ENCODE peak calls at places on chromosomes 1 and 21, in ten cellular contexts. D is nephron progenitor cell, F is IMR-90, L is fibroblast of mammary gland, E is fibroblast of lung, T is adrenal gland, M is GM06990, C is BE2C, X is Calu3, Z is OCI-LY7. S is an unnamed sample.

GRCh38 chr1:204286841-204287387 is 72.8 kb downstream of the PLEKHA6 start:
- DNase-seq in D (no peak), F (no peak), L (no peak), E (no peak), T (no peak), M (no peak), C (no peak), X (peak), Z (peak), S (no peak)

GRCh38 chr1:116929961-116930592 is 20.4 kb downstream of the PTGFRN start:
- DNase-seq in D (no peak), F (no peak), L (no peak), E (no peak), T (no peak), M (no peak), C (no peak), X (no peak), Z (no peak), S (no peak)

GRCh38 chr1:243542726-243543415 is 287.0 kb downstream of the SDCCAG8 start:
- DNase-seq in D (no peak), F (no peak), L (no peak), E (no peak), T (no peak), M (no peak), C (no peak), X (no peak), Z (peak), S (no peak)

GRCh38 chr1:82398357-82398756 is 597.6 kb downstream of the ADGRL2 start:
- DNase-seq in D (no peak), F (no peak), L (no peak), E (peak), T (no peak), M (no peak), C (no peak), X (no peak), Z (no peak), S (no peak)

GRCh38 chr1:160471253-160471652 is 51.8 kb downstream of the SLAMF6 start:
- DNase-seq in D (no peak), F (no peak), L (no peak), E (no peak), T (no peak), M (peak), C (no peak), X (no peak), Z (no peak), S (no peak)

GRCh38 chr1:98704474-98704873 is 43.0 kb downstream of the SNX7 start:
- DNase-seq in D (peak), F (peak), L (peak), E (peak), T (peak), M (no peak), C (peak), X (no peak), Z (no peak), S (no peak)

GRCh38 chr21:29939859-29940245 is at the start of gene GRIK1:
- DNase-seq in D (peak), F (no peak), L (peak), E (peak), T (peak), M (no peak), C (no peak), X (no peak), Z (no peak), S (no peak)

GRCh38 chr1:94971491-94971924 is 44.6 kb upstream of the CNN3 start:
- DNase-seq in D (no peak), F (peak), L (peak), E (peak), T (no peak), M (no peak), C (no peak), X (no peak), Z (no peak), S (no peak)

GRCh38 chr1:180585994-180586359 is 27.2 kb downstream of the OVAAL start:
- DNase-seq in D (no peak), F (no peak), L (no peak), E (no peak), T (no peak), M (no peak), C (no peak), X (no peak), Z (no peak), S (no peak)

GRCh38 chr1:180950321-180950720 is 37.6 kb downstream of the KIAA1614 start:
- DNase-seq in D (no peak), F (no peak), L (no peak), E (no peak), T (no peak), M (no peak), C (no peak), X (no peak), Z (no peak), S (peak)

GRCh38 chr1:158203693-158204457 is 23.2 kb downstream of the CD1D start:
- DNase-seq in D (peak), F (peak), L (peak), E (peak), T (no peak), M (no peak), C (peak), X (peak), Z (peak), S (peak)

GRCh38 chr1:115922806-115923205 is 53.5 kb upstream of the SLC22A15 start:
- DNase-seq in D (peak), F (no peak), L (no peak), E (no peak), T (no peak), M (no peak), C (no peak), X (no peak), Z (no peak), S (no peak)

GRCh38 chr1:156152628-156153027 is 757 bp upstream of the SEMA4A start:
- DNase-seq in D (peak), F (no peak), L (no peak), E (no peak), T (no peak), M (no peak), C (no peak), X (no peak), Z (no peak), S (no peak)

GRCh38 chr1:70443739-70444138 is 32.7 kb downstream of the CTH start:
- DNase-seq in D (no peak), F (no peak), L (no peak), E (no peak), T (no peak), M (no peak), C (no peak), X (no peak), Z (no peak), S (no peak)

GRCh38 chr1:19101244-19101643 is 108.8 kb downstream of the UBR4 start:
- DNase-seq in D (no peak), F (peak), L (peak), E (no peak), T (no peak), M (no peak), C (no peak), X (no peak), Z (no peak), S (no peak)

GRCh38 chr1:151143986-151144385 is 2.4 kb downstream of the SEMA6C start:
- DNase-seq in D (no peak), F (no peak), L (no peak), E (no peak), T (no peak), M (no peak), C (no peak), X (no peak), Z (no peak), S (no peak)

GRCh38 chr1:942864-943533 is 16.1 kb downstream of the NOC2L start:
- DNase-seq in D (no peak), F (peak), L (peak), E (peak), T (peak), M (no peak), C (no peak), X (no peak), Z (no peak), S (no peak)

GRCh38 chr1:119539636-119540035 is 32.6 kb downstream of the HSD3B1 start:
- DNase-seq in D (no peak), F (no peak), L (no peak), E (no peak), T (no peak), M (no peak), C (no peak), X (no peak), Z (no peak), S (no peak)

GRCh38 chr1:160534823-160535605 is 12.0 kb upstream of the SLAMF6 start:
- DNase-seq in D (no peak), F (no peak), L (no peak), E (no peak), T (no peak), M (no peak), C (no peak), X (no peak), Z (peak), S (no peak)

GRCh38 chr1:23537296-23537993 is 6.4 kb upstream of the E2F2 start:
- DNase-seq in D (no peak), F (peak), L (peak), E (peak), T (no peak), M (no peak), C (no peak), X (no peak), Z (peak), S (no peak)

GRCh38 chr1:35190784-35191183 is 2.2 kb downstream of the SFPQ start:
- DNase-seq in D (no peak), F (no peak), L (no peak), E (peak), T (no peak), M (no peak), C (no peak), X (no peak), Z (no peak), S (no peak)

GRCh38 chr1:5701642-5702041 is 290.6 kb downstream of the NPHP4 start:
- DNase-seq in D (no peak), F (no peak), L (no peak), E (no peak), T (no peak), M (no peak), C (no peak), X (no peak), Z (no peak), S (no peak)

GRCh38 chr1:93437976-93438605 is 9.8 kb upstream of the FNBP1L start:
- DNase-seq in D (no peak), F (peak), L (peak), E (peak), T (no peak), M (peak), C (no peak), X (no peak), Z (peak), S (peak)

GRCh38 chr21:42678118-42678430 is 24.7 kb downstream of the PDE9A start:
- DNase-seq in D (no peak), F (no peak), L (no peak), E (no peak), T (no peak), M (no peak), C (peak), X (no peak), Z (no peak), S (no peak)

GRCh38 chr1:37795340-37796110 is 1.9 kb downstream of the MANEAL start:
- DNase-seq in D (peak), F (peak), L (peak), E (peak), T (peak), M (peak), C (peak), X (peak), Z (no peak), S (peak)

DNA sequence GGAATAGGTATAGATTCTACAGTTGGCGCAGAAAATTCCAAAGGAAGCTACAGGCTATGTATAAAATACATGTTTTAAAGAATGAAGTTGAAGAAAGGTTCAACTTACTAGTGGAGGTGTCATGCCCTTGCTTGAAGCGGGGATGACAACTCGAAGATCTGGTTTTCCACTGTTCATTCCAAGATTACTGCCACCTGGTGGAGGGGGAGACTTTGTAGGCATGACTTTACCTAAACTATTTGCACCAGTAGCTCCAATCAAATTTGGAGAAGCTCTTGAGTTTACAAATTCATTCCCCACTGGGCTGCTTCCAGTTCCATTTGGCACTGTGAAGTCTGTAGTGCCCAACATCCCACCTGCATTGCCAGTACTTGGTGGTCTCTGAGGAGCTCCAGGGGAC is 81.7 kb downstream of the AXDND1 start:
- DNase-seq in D (no peak), F (peak), L (peak), E (no peak), T (no peak), M (no peak), C (peak), X (peak), Z (peak), S (no peak)
- TF ChIP-seq CTCF in D (no peak), F (peak), L (peak), E (peak), T (no peak), M (peak), C (peak), X (peak), Z (peak), S (peak)

DNA sequence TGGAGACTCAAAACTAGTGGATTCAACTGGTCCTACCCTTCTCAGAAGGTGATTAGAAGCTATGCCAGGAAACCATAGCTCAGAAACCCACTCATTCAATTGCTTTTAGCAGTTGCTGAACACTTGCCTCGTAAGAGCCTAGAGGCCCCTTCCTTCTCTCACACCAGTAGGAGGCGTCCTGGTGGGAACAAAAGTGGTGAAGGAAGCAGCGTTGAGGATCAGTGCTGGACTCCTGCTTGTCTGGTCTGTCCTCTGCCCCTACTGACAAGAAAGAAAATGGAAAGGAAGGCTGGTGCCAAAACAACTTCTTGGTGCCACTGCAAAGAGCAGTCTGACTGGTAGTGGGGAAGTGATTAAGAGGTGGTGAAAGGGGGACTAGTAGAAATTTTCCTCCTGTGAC is 269.7 kb downstream of the LMO4 start:
- DNase-seq in D (no peak), F (no peak), L (no peak), E (no peak), T (no peak), M (no peak), C (no peak), X (no peak), Z (no peak), S (no peak)
- TF ChIP-seq CTCF in D (peak), F (no peak), L (peak), E (no peak), T (no peak), M (peak), C (peak), X (no peak), Z (peak), S (peak)

GRCh38 chr1:87333692-87334347 is 5.1 kb downstream of the LMO4 start:
- DNase-seq in D (no peak), F (peak), L (no peak), E (peak), T (no peak), M (no peak), C (no peak), X (no peak), Z (no peak), S (peak)

GRCh38 chr1:87337606-87338005 is 8.9 kb downstream of the LMO4 start:
- DNase-seq in D (no peak), F (no peak), L (no peak), E (no peak), T (no peak), M (no peak), C (no peak), X (no peak), Z (no peak), S (no peak)

GRCh38 chr1:87334351-87335174 is 5.9 kb downstream of the LMO4 start:
- DNase-seq in D (peak), F (peak), L (peak), E (peak), T (peak), M (peak), C (peak), X (peak), Z (peak), S (peak)

GRCh38 chr1:87336623-87337067 is 8.0 kb downstream of the LMO4 start:
- DNase-seq in D (no peak), F (no peak), L (no peak), E (no peak), T (no peak), M (no peak), C (no peak), X (no peak), Z (no peak), S (peak)

DNA sequence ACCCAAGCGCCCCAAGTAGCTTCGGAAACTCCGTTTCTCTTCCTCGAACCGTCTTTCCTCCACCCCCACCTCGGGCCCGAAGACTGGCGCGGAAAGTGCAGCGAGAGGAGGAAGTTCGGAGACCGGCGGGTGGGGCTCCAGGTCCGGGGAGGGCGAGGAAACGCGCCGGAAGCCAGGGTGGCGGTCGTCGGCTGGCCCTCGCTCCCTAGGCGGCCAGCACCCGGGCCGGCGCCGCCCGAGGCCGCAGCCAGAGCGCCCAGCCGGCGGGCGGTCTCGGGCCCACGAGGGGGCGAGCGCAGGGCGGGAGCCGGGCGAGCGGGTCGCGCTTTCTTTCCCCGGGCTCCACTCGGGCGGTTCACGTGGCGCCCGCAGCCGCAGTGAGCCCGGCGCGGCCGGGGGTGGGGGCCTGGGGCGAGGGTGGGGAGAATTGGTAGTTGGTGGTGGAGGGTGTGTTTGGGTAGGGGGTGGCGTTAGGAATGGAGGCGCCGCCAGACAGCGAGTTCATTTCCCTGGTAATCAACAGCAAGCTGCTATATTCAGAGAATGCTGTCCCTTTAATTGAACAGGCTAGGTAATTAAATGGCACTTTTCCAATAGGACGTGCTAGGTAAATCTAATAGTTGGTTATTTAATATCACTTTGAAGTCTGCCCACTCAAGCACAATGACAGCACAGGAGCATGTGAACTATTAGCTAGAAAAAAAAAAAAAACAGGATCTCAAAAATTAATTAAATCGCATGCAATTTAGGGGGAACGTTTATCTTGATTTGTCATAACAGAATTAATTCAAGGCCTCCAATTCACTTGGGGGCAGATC is 6.7 kb downstream of the LMO4 start:
- DNase-seq in D (peak), F (peak), L (no peak), E (peak), T (peak), M (peak), C (peak), X (peak), Z (peak), S (peak)
- TF ChIP-seq CTCF in D (no peak), F (peak), L (no peak), E (no peak), T (no peak), M (no peak), C (no peak), X (no peak), Z (peak), S (peak)

GRCh38 chr1:33094971-33095604 is 14.1 kb downstream of the AZIN2 start:
- DNase-seq in D (peak), F (peak), L (peak), E (peak), T (peak), M (no peak), C (peak), X (peak), Z (peak), S (no peak)

GRCh38 chr1:33092438-33092837 is 11.5 kb downstream of the AZIN2 start:
- DNase-seq in D (no peak), F (no peak), L (no peak), E (no peak), T (no peak), M (no peak), C (no peak), X (no peak), Z (no peak), S (no peak)

GRCh38 chr1:33096358-33097005 is 15.5 kb downstream of the AZIN2 start:
- DNase-seq in D (no peak), F (peak), L (no peak), E (peak), T (no peak), M (no peak), C (no peak), X (no peak), Z (no peak), S (no peak)

GRCh38 chr1:33094486-33094885 is 13.5 kb downstream of the AZIN2 start:
- DNase-seq in D (no peak), F (no peak), L (no peak), E (no peak), T (no peak), M (no peak), C (no peak), X (no peak), Z (no peak), S (no peak)

GRCh38 chr1:33093004-33093403 is 12.1 kb downstream of the AZIN2 start:
- DNase-seq in D (no peak), F (no peak), L (no peak), E (no peak), T (no peak), M (no peak), C (peak), X (no peak), Z (no peak), S (no peak)
- TF ChIP-seq CTCF in D (no peak), F (peak), L (no peak), E (no peak), T (no peak), M (no peak), C (no peak), X (no peak), Z (no peak), S (no peak)

DNA sequence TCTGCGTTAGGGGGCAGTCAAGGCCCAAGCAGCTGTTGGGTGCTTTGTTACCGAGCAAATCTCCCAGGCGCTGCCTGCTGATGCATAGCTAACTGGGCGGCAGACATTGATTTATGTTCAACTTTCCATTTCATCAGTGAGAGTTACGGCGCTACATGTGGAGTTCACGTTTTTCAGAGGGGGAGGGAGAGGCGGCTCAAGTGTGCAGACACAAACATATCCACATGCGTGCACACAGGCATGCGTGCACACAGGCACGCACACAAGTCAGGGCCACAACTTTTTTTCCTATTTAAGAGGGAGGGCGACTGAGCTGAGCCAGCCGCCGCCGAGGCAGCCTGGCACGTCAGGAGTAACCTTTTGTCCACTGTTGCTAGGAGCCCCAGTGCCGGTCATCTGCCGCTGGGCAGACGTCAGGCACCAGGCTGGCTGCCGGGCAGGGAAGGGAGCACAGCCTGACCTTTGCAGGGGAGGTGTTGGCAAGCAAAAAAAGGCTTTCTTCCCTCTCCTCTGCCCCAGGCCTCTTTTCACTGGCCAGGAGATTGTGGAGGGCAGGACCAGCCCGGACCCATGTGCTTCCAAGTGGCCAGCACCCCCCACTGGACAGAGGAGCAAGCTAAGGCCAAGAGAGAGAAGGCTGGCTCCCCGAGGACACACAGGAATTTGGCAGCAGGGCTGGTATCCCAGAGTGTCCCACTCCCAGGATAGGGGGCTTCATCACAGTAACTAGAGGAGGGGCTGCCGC is 73.3 kb downstream of the MRPL37 start:
- DNase-seq in D (peak), F (peak), L (peak), E (peak), T (peak), M (no peak), C (peak), X (peak), Z (peak), S (no peak)
- TF ChIP-seq CTCF in D (peak), F (peak), L (peak), E (peak), T (no peak), M (peak), C (peak), X (peak), Z (peak), S (no peak)

DNA sequence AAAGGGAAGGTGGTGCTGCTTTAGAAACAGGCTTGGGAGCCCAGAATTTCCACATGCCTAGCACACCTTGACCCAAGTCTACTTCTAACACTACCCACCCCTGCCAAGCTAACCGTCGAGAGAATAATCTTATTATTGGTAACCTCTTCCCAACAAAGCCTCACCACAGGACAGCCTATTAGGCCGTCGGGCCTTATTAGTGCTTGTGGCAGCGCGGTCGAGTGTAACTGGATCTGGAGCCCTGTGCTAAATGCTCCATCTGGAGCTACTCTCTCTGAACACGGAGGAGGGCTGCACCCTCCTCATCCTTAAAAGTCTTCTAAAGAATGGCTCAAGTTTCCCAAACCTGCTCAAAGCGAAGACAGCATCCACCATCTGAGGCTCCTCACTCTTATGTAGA is 165.4 kb upstream of the NFIA start:
- DNase-seq in D (no peak), F (no peak), L (no peak), E (no peak), T (no peak), M (no peak), C (peak), X (no peak), Z (no peak), S (no peak)
- TF ChIP-seq CTCF in D (no peak), F (no peak), L (no peak), E (no peak), T (no peak), M (no peak), C (no peak), X (no peak), Z (no peak), S (no peak)

S was measured in GM20000.